ENCODE peak calls at places on chromosome 14, in seven cellular contexts. One of them, this sample, is unnamed.

GRCh38 chr14:21069388-21070082 is 569 bp upstream of the ARHGEF40 start:
- DNase-seq in neural progenitor cell: peak
- DNase-seq in PC-3: no peak
- DNase-seq in GM23248: peak
- DNase-seq in OCI-LY7: no peak
- DNase-seq in GM23338: peak
- DNase-seq in MM.1S: no peak
- DNase-seq in this sample: peak

GRCh38 chr14:103346286-103346685 is 12.2 kb downstream of the EIF5 start:
- DNase-seq in PC-3: no peak
- DNase-seq in OCI-LY7: no peak
- DNase-seq in MM.1S: no peak
- DNase-seq in GM23248: peak
- DNase-seq in GM23338: no peak
- DNase-seq in neural progenitor cell: no peak
- DNase-seq in this sample: no peak

GRCh38 chr14:73526036-73526984 is 10.6 kb upstream of the ACOT1 start:
- DNase-seq in OCI-LY7: no peak
- DNase-seq in PC-3: peak
- DNase-seq in GM23248: peak
- DNase-seq in GM23338: no peak
- DNase-seq in neural progenitor cell: no peak
- DNase-seq in MM.1S: no peak
- DNase-seq in this sample: no peak

GRCh38 chr14:47276931-47277330 is 398.5 kb downstream of the MDGA2 start:
- DNase-seq in neural progenitor cell: peak
- DNase-seq in PC-3: no peak
- DNase-seq in MM.1S: no peak
- DNase-seq in GM23248: no peak
- DNase-seq in OCI-LY7: no peak
- DNase-seq in GM23338: peak
- DNase-seq in this sample: no peak

GRCh38 chr14:69532561-69533335 is 41.9 kb downstream of the CCDC177 start:
- DNase-seq in OCI-LY7: no peak
- DNase-seq in MM.1S: no peak
- DNase-seq in neural progenitor cell: no peak
- DNase-seq in GM23338: no peak
- DNase-seq in GM23248: peak
- DNase-seq in PC-3: peak
- DNase-seq in this sample: peak

GRCh38 chr14:36505892-36506731 is 13.9 kb downstream of the NKX2-1 start:
- DNase-seq in OCI-LY7: no peak
- DNase-seq in PC-3: no peak
- DNase-seq in MM.1S: no peak
- DNase-seq in GM23248: no peak
- DNase-seq in neural progenitor cell: peak
- DNase-seq in GM23338: peak
- DNase-seq in this sample: no peak

GRCh38 chr14:98579140-98579539 is 692.9 kb downstream of the BCL11B start:
- DNase-seq in MM.1S: no peak
- DNase-seq in OCI-LY7: no peak
- DNase-seq in neural progenitor cell: no peak
- DNase-seq in GM23338: no peak
- DNase-seq in PC-3: peak
- DNase-seq in GM23248: no peak
- DNase-seq in this sample: no peak

GRCh38 chr14:34374998-34375740 is 86.9 kb downstream of the SPTSSA start:
- DNase-seq in GM23248: peak
- DNase-seq in neural progenitor cell: no peak
- DNase-seq in PC-3: peak
- DNase-seq in OCI-LY7: no peak
- DNase-seq in GM23338: no peak
- DNase-seq in MM.1S: no peak
- DNase-seq in this sample: no peak

GRCh38 chr14:73680821-73681220 is 33.4 kb downstream of the PNMA1 start:
- DNase-seq in GM23248: no peak
- DNase-seq in OCI-LY7: no peak
- DNase-seq in PC-3: peak
- DNase-seq in GM23338: no peak
- DNase-seq in neural progenitor cell: no peak
- DNase-seq in MM.1S: no peak
- DNase-seq in this sample: no peak

GRCh38 chr14:34693228-34693939 is 21.0 kb downstream of the CFL2 start:
- DNase-seq in GM23338: peak
- DNase-seq in neural progenitor cell: peak
- DNase-seq in PC-3: peak
- DNase-seq in MM.1S: no peak
- DNase-seq in GM23248: peak
- DNase-seq in OCI-LY7: peak
- DNase-seq in this sample: peak

GRCh38 chr14:63276492-63277342 is 42.0 kb downstream of the GPHB5 start:
- DNase-seq in GM23338: peak
- DNase-seq in MM.1S: no peak
- DNase-seq in neural progenitor cell: peak
- DNase-seq in GM23248: peak
- DNase-seq in PC-3: peak
- DNase-seq in OCI-LY7: peak
- DNase-seq in this sample: peak

GRCh38 chr14:106845286-106846087 is 1319.1 kb downstream of the TMEM121 start:
- DNase-seq in MM.1S: no peak
- DNase-seq in PC-3: peak
- DNase-seq in neural progenitor cell: no peak
- DNase-seq in GM23338: no peak
- DNase-seq in GM23248: no peak
- DNase-seq in OCI-LY7: peak
- DNase-seq in this sample: no peak

GRCh38 chr14:22886500-22887259 is 3.7 kb downstream of the REM2 start:
- DNase-seq in GM23338: peak
- DNase-seq in OCI-LY7: peak
- DNase-seq in PC-3: peak
- DNase-seq in neural progenitor cell: peak
- DNase-seq in GM23248: peak
- DNase-seq in MM.1S: peak
- DNase-seq in this sample: peak
- TF ChIP-seq EZH2phosphoT487 in GM23338: no peak
- TF ChIP-seq EZH2phosphoT487 in OCI-LY7: no peak
- TF ChIP-seq EZH2phosphoT487 in PC-3: no peak
- TF ChIP-seq EZH2phosphoT487 in neural progenitor cell: no peak
- TF ChIP-seq EZH2phosphoT487 in GM23248: no peak
- TF ChIP-seq EZH2phosphoT487 in MM.1S: no peak
- TF ChIP-seq EZH2phosphoT487 in this sample: no peak

DNA sequence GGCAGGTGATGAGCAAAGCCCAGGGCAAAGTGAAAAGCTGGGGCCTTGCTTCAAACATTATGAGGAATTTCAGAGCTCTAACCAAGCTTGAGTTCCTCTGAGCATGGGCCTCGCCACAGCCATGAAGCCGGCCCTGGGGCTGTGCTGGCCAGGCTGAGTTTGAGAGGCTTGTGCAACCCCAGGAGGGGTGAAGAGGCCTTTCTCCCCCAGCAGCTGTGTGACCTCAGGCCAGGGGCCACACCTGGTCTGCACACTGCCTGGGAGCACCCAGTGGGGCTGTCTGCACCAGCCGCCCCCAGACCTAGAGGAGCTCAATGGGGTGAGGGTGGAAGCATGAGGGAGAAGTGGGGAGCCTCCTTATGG is 204.9 kb upstream of the C14orf180 start:
- DNase-seq in MM.1S: no peak
- DNase-seq in GM23338: no peak
- DNase-seq in PC-3: no peak
- DNase-seq in GM23248: no peak
- DNase-seq in OCI-LY7: no peak
- DNase-seq in neural progenitor cell: no peak
- DNase-seq in this sample: no peak
- TF ChIP-seq EZH2phosphoT487 in MM.1S: no peak
- TF ChIP-seq EZH2phosphoT487 in GM23338: no peak
- TF ChIP-seq EZH2phosphoT487 in PC-3: no peak
- TF ChIP-seq EZH2phosphoT487 in GM23248: no peak
- TF ChIP-seq EZH2phosphoT487 in OCI-LY7: no peak
- TF ChIP-seq EZH2phosphoT487 in neural progenitor cell: no peak
- TF ChIP-seq EZH2phosphoT487 in this sample: no peak

GRCh38 chr14:95994593-95994928 is 44.6 kb upstream of the C14orf132 start:
- DNase-seq in OCI-LY7: no peak
- DNase-seq in GM23248: no peak
- DNase-seq in neural progenitor cell: no peak
- DNase-seq in GM23338: no peak
- DNase-seq in MM.1S: no peak
- DNase-seq in PC-3: no peak
- DNase-seq in this sample: no peak

GRCh38 chr14:95998656-95999055 is 40.5 kb upstream of the C14orf132 start:
- DNase-seq in OCI-LY7: peak
- DNase-seq in neural progenitor cell: no peak
- DNase-seq in MM.1S: no peak
- DNase-seq in GM23248: peak
- DNase-seq in PC-3: peak
- DNase-seq in GM23338: no peak
- DNase-seq in this sample: no peak

DNA sequence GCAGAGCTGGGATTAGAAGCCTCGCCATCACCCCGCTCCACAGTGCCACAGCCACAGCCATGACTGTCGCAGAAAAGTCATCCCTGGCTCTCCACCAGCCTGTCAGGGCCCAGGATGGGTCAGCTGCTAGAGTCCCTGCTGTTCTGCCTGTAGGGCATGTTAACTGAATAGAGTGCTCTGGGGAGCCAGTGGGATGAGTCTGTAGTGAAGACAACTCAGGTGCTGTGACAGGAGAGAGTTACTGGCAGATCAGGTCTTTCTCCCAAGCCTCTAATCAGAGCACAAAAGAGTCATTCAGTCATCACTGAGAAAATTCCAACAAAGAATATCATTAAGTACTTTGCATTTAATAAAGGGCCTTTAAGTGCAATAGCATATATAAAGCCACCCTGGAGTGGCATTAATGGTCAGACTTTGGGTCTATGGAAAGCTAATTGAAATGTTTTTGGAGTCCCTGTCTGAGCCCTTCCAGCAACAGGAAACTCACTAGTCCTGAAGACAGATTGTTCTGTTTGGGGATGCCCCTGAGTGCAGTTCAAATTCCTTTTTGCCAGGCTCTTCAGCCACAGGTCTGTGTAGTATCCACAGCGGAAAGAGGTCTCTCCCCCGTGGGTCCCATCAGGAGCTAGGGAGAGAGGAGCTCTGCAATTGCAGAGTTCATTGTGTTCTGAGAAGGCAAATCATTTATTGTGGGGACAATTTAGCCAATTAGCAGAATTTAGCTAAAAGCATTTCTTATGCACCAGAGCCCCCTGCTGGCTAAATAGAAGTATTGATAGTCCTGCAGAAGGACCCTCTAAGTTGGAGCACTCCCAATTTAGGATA is 45.2 kb upstream of the C14orf132 start:
- DNase-seq in neural progenitor cell: peak
- DNase-seq in GM23338: peak
- DNase-seq in MM.1S: peak
- DNase-seq in PC-3: peak
- DNase-seq in GM23248: peak
- DNase-seq in OCI-LY7: peak
- DNase-seq in this sample: peak
- TF ChIP-seq EZH2phosphoT487 in neural progenitor cell: peak
- TF ChIP-seq EZH2phosphoT487 in GM23338: no peak
- TF ChIP-seq EZH2phosphoT487 in MM.1S: no peak
- TF ChIP-seq EZH2phosphoT487 in PC-3: no peak
- TF ChIP-seq EZH2phosphoT487 in GM23248: no peak
- TF ChIP-seq EZH2phosphoT487 in OCI-LY7: no peak
- TF ChIP-seq EZH2phosphoT487 in this sample: no peak

DNA sequence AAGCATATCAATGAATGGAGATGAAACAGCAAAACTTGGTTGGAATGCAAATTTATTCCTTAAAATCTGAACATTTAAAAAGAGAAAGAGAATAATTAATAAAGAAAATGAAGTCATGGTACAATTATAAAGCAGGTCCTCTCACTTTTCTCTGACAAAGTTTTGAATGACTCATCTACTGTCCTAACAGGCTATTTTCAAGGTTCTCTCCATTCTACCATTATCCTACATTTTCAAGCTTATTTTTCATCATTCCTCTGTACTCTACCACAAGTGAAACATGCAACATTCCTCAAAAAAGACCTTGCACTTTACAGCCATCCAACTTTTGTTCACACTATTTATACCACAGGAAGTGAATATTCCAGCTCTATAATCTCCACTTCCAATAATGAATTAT is 36.9 kb upstream of the AP4S1 start:
- DNase-seq in neural progenitor cell: no peak
- DNase-seq in GM23248: peak
- DNase-seq in OCI-LY7: no peak
- DNase-seq in GM23338: no peak
- DNase-seq in PC-3: no peak
- DNase-seq in MM.1S: no peak
- DNase-seq in this sample: no peak
- TF ChIP-seq EZH2phosphoT487 in neural progenitor cell: no peak
- TF ChIP-seq EZH2phosphoT487 in GM23248: no peak
- TF ChIP-seq EZH2phosphoT487 in OCI-LY7: no peak
- TF ChIP-seq EZH2phosphoT487 in GM23338: no peak
- TF ChIP-seq EZH2phosphoT487 in PC-3: no peak
- TF ChIP-seq EZH2phosphoT487 in MM.1S: no peak
- TF ChIP-seq EZH2phosphoT487 in this sample: no peak

DNA sequence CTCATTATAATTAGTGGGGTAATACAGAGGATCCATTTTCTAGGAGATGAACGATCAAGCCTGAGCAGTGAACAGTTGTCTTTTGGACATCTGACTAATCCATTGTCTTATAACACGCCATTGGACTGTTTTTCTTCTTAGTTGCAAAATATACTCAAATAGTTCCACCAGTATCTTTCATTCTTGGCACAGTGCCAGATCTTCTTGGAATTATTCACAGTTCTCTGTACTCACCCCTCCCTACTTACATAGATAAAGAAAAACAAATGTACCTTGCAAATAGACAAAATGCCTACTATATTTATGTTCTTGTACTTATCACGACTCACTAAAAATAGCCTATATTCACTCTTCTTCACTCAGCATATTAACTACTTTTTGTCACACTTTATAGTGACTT is 3.8 kb downstream of the CBLN3 start:
- DNase-seq in GM23248: peak
- DNase-seq in neural progenitor cell: no peak
- DNase-seq in OCI-LY7: no peak
- DNase-seq in GM23338: no peak
- DNase-seq in PC-3: peak
- DNase-seq in MM.1S: no peak
- DNase-seq in this sample: peak
- TF ChIP-seq EZH2phosphoT487 in GM23248: no peak
- TF ChIP-seq EZH2phosphoT487 in neural progenitor cell: no peak
- TF ChIP-seq EZH2phosphoT487 in OCI-LY7: no peak
- TF ChIP-seq EZH2phosphoT487 in GM23338: no peak
- TF ChIP-seq EZH2phosphoT487 in PC-3: no peak
- TF ChIP-seq EZH2phosphoT487 in MM.1S: no peak
- TF ChIP-seq EZH2phosphoT487 in this sample: no peak

This sample was measured in hepatocyte.